ENCODE peak calls at places on chromosomes 16 and 17, in ten cellular contexts. L is activated CD8-positive, alpha-beta T cell treated with anti-CD3 and anti-CD28 coated beads for 36 hours; X is heart left ventricle; K is AG04450; Q is GM12865; S is tibial nerve; C is WTC11; I is right lobe of liver; V is SK-N-SH; U is HepG2. P is an unnamed sample.

GRCh38 chr16:72979974-72980373 is 68.0 kb downstream of the ZFHX3 start:
- DNase-seq in S (no peak), X (no peak), U (no peak), Q (no peak), K (no peak), L (no peak), C (no peak), I (no peak), V (no peak), P (no peak)

GRCh38 chr17:34993031-34993430 is 12.7 kb downstream of the LIG3 start:
- DNase-seq in X (no peak), Q (no peak), U (no peak), K (no peak), I (no peak), C (no peak), L (no peak), V (no peak), S (no peak), P (no peak)

GRCh38 chr17:50055055-50055425 is 870 bp upstream of the ITGA3 start:
- DNase-seq in C (peak), X (no peak), S (no peak), L (peak), I (no peak), U (no peak), Q (no peak), K (no peak), V (no peak), P (no peak)

GRCh38 chr17:13182854-13183253 is 165.0 kb upstream of the ELAC2 start:
- DNase-seq in S (no peak), U (peak), Q (no peak), I (no peak), K (no peak), X (no peak), V (no peak), L (no peak), C (peak), P (no peak)

GRCh38 chr16:68005786-68006286 is 6.6 kb upstream of the DPEP2 start:
- DNase-seq in L (peak), S (peak), C (no peak), U (no peak), V (no peak), K (no peak), I (no peak), Q (peak), X (peak), P (no peak)

GRCh38 chr16:79328327-79329162 is 272.0 kb downstream of the MAF start:
- DNase-seq in X (peak), C (no peak), L (no peak), U (no peak), V (no peak), S (peak), Q (no peak), K (no peak), I (no peak), P (no peak)

GRCh38 chr17:18866866-18867813 is 9.2 kb downstream of the PRPSAP2 start:
- DNase-seq in L (no peak), U (peak), C (no peak), X (no peak), Q (no peak), S (no peak), I (peak), V (no peak), K (no peak), P (no peak)

GRCh38 chr17:144936-145670 is 7.7 kb downstream of the SCGB1C2 start:
- DNase-seq in V (no peak), I (peak), S (peak), Q (no peak), K (no peak), L (no peak), C (no peak), U (no peak), X (peak), P (no peak)

GRCh38 chr16:56357291-56357764 is 68.0 kb downstream of the AMFR start:
- DNase-seq in S (no peak), V (peak), Q (no peak), I (peak), U (no peak), C (peak), L (no peak), X (peak), K (no peak), P (peak)

GRCh38 chr16:54080524-54081008 is 206.0 kb downstream of the IRX3 start:
- DNase-seq in L (no peak), C (no peak), K (peak), U (peak), X (no peak), Q (no peak), S (no peak), I (no peak), V (no peak), P (no peak)

GRCh38 chr17:290626-291025 is 62.0 kb downstream of the RPH3AL start:
- DNase-seq in C (no peak), L (no peak), U (no peak), S (no peak), I (peak), X (no peak), Q (no peak), K (no peak), V (no peak), P (no peak)

GRCh38 chr16:19876501-19877059 is 8.1 kb downstream of the GPRC5B start:
- DNase-seq in I (no peak), C (no peak), L (no peak), X (peak), U (no peak), Q (no peak), V (no peak), S (no peak), K (no peak), P (no peak)

GRCh38 chr16:88871730-88872416 is 5.4 kb upstream of the PABPN1L start:
- DNase-seq in L (no peak), U (no peak), C (no peak), I (no peak), K (no peak), V (no peak), Q (no peak), X (no peak), S (no peak), P (no peak)

GRCh38 chr17:60145006-60145935 is 4.5 kb upstream of the CA4 start:
- DNase-seq in I (no peak), S (no peak), K (no peak), V (peak), Q (no peak), X (no peak), U (no peak), L (no peak), C (no peak), P (no peak)

GRCh38 chr16:52069866-52070265 is 477.1 kb downstream of the TOX3 start:
- DNase-seq in Q (no peak), C (no peak), X (no peak), L (no peak), S (no peak), U (peak), V (peak), I (no peak), K (no peak), P (no peak)

GRCh38 chr16:10036951-10037350 is 145.3 kb downstream of the GRIN2A start:
- DNase-seq in I (no peak), S (no peak), X (no peak), U (no peak), K (no peak), C (no peak), Q (no peak), L (no peak), V (no peak), P (no peak)

GRCh38 chr16:58459344-58460218 is 40.4 kb upstream of the NDRG4 start:
- DNase-seq in S (no peak), K (no peak), L (peak), X (no peak), Q (no peak), U (peak), I (no peak), V (no peak), C (no peak), P (no peak)

GRCh38 chr17:51572115-51572514 is 311.8 kb downstream of the UTP18 start:
- DNase-seq in U (no peak), Q (no peak), V (no peak), S (no peak), I (no peak), K (no peak), C (no peak), L (no peak), X (no peak), P (no peak)

GRCh38 chr16:27291722-27292240 is 22.0 kb upstream of the IL4R start:
- DNase-seq in X (no peak), Q (no peak), I (peak), S (no peak), U (no peak), C (no peak), V (no peak), K (no peak), L (no peak), P (no peak)

GRCh38 chr17:82836823-82837357 is 2.9 kb downstream of the ZNF750 start:
- DNase-seq in S (peak), K (no peak), C (no peak), V (no peak), Q (no peak), I (peak), U (no peak), L (no peak), X (no peak), P (no peak)

GRCh38 chr16:84883301-84883700 is 63.5 kb downstream of the CRISPLD2 start:
- DNase-seq in V (no peak), L (no peak), K (no peak), S (no peak), U (no peak), Q (no peak), X (peak), I (no peak), C (peak), P (no peak)

GRCh38 chr16:21647562-21648164 is 4.7 kb downstream of the IGSF6 start:
- DNase-seq in S (no peak), V (no peak), C (no peak), L (no peak), K (no peak), Q (no peak), X (no peak), U (peak), I (no peak), P (no peak)

GRCh38 chr17:9087921-9088320 is 66.6 kb downstream of the NTN1 start:
- DNase-seq in U (no peak), L (no peak), C (no peak), V (no peak), S (no peak), Q (no peak), K (no peak), X (no peak), I (no peak), P (no peak)

GRCh38 chr17:65564793-65565192 is 3.3 kb upstream of the AXIN2 start:
- DNase-seq in I (no peak), Q (no peak), L (no peak), C (no peak), U (peak), X (no peak), S (no peak), K (no peak), V (peak), P (no peak)

GRCh38 chr17:77892469-77893143 is 65.9 kb upstream of the TNRC6C start:
- DNase-seq in L (peak), K (no peak), Q (no peak), V (peak), X (no peak), I (no peak), C (peak), S (no peak), U (peak), P (no peak)

GRCh38 chr17:42289863-42290165 is 1.5 kb downstream of the STAT5A start:
- DNase-seq in S (no peak), Q (no peak), L (peak), I (no peak), K (no peak), U (no peak), C (no peak), V (peak), X (no peak), P (no peak)

GRCh38 chr16:29806096-29806579 is at the start of gene MAZ:
- DNase-seq in K (peak), S (no peak), U (no peak), I (no peak), L (no peak), C (no peak), V (peak), X (no peak), Q (no peak), P (peak)

GRCh38 chr16:29806641-29807425 is 504 bp downstream of the MAZ start:
- DNase-seq in I (peak), Q (peak), U (peak), X (peak), L (peak), S (no peak), V (peak), C (peak), K (no peak), P (no peak)

GRCh38 chr16:29809031-29809747 is 2.8 kb upstream of the PRRT2 start:
- DNase-seq in I (no peak), C (no peak), U (no peak), S (no peak), L (peak), K (no peak), V (no peak), Q (no peak), X (no peak), P (no peak)

GRCh38 chr16:29808219-29808900 is 2.0 kb downstream of the MAZ start:
- DNase-seq in U (no peak), X (no peak), S (no peak), Q (no peak), C (no peak), V (no peak), I (no peak), L (peak), K (no peak), P (no peak)

GRCh38 chr16:29807426-29808218 is 1.3 kb downstream of the MAZ start:
- DNase-seq in V (peak), K (peak), I (peak), L (peak), C (peak), U (peak), Q (peak), S (peak), X (peak), P (peak)
- TF ChIP-seq CTCF in V (peak), K (peak), I (no peak), L (no peak), C (no peak), U (peak), Q (peak), S (peak), X (peak), P (peak)

DNA sequence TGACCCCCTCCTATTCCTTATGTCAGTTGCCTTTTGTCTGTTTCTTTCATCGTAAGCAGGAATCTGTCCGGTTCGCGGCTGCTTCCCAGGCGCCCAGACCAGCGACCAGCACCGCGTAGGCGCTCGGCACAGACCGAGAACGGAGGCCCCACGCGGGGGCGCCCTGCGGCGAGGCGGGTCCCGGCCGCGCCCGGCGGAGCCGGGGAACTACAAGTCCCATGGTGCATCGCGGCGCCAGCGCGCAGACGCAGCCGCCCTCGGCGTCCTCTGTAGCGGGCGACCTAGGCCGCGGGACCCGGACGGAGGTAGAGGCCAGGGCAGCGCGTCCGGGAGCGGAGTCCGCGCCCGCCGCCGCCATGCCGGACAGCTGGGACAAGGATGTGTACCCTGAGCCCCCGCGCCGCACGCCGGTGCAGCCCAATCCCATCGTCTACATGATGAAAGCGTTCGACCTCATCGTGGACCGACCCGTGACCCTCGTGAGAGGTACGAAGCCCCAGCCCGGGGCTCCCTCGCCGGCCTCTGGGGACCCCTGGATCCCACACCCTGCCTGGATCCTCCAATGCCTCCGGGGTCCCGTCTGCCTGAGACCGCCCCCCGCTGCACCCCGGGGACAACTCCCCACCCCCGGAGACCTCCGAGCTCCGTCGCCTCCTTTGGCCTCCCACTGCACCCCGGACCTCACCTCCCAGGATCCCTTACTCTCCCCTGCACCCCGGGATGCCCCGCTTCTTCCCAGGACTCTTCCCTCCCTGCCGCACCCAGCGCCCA is at the start of gene NDUFB10:
- DNase-seq in V (peak), I (peak), S (peak), K (peak), C (peak), X (peak), Q (peak), L (peak), U (peak), P (peak)
- TF ChIP-seq CTCF in V (peak), I (peak), S (peak), K (peak), C (no peak), X (peak), Q (peak), L (peak), U (peak), P (peak)

GRCh38 chr16:11916524-11917285 is 949 bp upstream of the GSPT1 start:
- DNase-seq in I (no peak), X (no peak), Q (no peak), V (no peak), K (no peak), C (no peak), S (no peak), L (no peak), U (peak), P (no peak)
- TF ChIP-seq CTCF in I (no peak), X (no peak), Q (no peak), V (no peak), K (no peak), C (no peak), S (no peak), L (no peak), U (no peak), P (no peak)

GRCh38 chr17:29930399-29931010 is 477 bp upstream of the SSH2 start:
- DNase-seq in V (no peak), X (no peak), I (no peak), S (no peak), K (no peak), C (no peak), Q (peak), L (no peak), U (peak), P (no peak)

GRCh38 chr17:29927546-29927945 is 2.5 kb downstream of the SSH2 start:
- DNase-seq in U (no peak), V (no peak), Q (no peak), L (no peak), I (no peak), C (no peak), K (no peak), S (no peak), X (no peak), P (no peak)

GRCh38 chr17:29931253-29931932 is 1.4 kb upstream of the SSH2 start:
- DNase-seq in L (peak), S (peak), Q (peak), K (peak), X (peak), V (peak), U (peak), C (peak), I (peak), P (peak)

GRCh38 chr17:29929544-29930398 is at the start of gene SSH2:
- DNase-seq in I (peak), X (peak), V (peak), C (peak), L (peak), Q (peak), K (peak), U (peak), S (peak), P (peak)

DNA sequence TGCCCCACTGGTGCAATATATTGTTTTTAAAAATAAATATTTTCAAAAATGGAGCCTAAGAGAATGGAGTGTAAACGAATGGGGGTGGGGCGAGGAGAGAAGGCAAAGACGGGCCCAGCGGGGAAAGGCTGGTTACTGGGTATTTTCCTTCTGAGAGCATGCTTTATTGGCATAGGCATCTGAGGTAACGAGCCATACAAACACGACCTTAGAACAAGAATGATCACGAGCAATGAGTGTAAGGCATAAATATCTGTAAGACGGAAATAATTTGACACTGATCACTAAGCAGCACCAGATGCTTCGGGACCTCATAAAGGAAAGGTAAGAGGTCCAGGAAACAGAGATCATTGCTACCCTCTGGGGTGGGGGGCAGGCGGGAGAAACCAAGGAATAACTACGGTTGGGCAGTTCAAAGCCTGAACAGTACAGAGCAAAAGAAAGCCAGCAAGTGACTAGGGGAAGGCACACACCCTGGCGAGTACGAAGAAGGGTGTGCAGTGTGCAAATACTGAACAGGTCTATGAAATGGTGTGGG is 953 bp downstream of the SSH2 start:
- DNase-seq in V (peak), L (peak), S (no peak), Q (peak), U (peak), K (no peak), C (no peak), X (peak), I (no peak), P (no peak)
- TF ChIP-seq CTCF in V (no peak), L (no peak), S (no peak), Q (no peak), U (no peak), K (no peak), C (no peak), X (no peak), I (no peak), P (no peak)

GRCh38 chr16:30585400-30586191 is at the start of gene ZNF785:
- DNase-seq in C (peak), L (peak), K (peak), X (peak), Q (peak), U (no peak), S (peak), I (peak), V (peak), P (peak)
- TF ChIP-seq CTCF in C (no peak), L (no peak), K (no peak), X (peak), Q (no peak), U (peak), S (peak), I (no peak), V (no peak), P (no peak)

GRCh38 chr17:76527430-76528111 is 9.9 kb downstream of the CYGB start:
- DNase-seq in K (no peak), V (peak), X (peak), I (no peak), U (peak), C (peak), L (peak), S (peak), Q (peak), P (peak)
- TF ChIP-seq CTCF in K (peak), V (no peak), X (no peak), I (no peak), U (peak), C (no peak), L (no peak), S (no peak), Q (peak), P (no peak)

DNA sequence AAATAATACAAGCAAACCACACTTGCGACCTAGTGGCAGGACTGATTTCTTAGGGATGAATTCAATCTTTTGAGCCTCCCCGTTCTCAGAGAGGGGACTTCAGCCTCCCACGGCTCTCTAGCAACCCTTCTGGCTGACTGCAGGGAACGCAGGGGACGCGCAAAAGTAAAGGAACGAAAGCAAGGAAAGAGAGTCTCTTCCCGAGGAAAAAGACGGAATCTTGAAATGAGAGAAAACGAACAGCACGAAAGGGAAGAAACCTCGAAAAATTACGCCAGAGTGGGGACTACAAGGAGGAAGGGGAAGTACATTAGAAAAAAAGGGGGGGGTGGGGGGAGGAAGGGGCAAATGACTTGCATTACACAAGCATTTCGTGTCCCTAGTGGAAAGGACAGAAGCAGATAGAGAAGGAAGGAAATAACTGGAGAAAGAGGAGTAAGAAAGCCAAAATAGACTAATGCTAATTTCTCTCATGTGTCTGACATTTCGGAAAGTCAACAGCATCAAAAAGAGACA is 1.2 kb downstream of the GRB2 start:
- DNase-seq in V (peak), C (peak), L (peak), K (no peak), S (peak), X (peak), U (peak), I (peak), Q (peak), P (peak)
- TF ChIP-seq CTCF in V (peak), C (peak), L (peak), K (peak), S (peak), X (peak), U (peak), I (peak), Q (peak), P (peak)

P was measured in GM13976.